ENCODE peak calls at places on chromosomes 4 and X, in five cellular contexts. L is MCF 10A; Q is glutamatergic neuron; K is activated CD8-positive, alpha-beta T cell treated with anti-CD3 and anti-CD28 coated beads for 36 hours; D is transverse colon. F is an unnamed sample.

GRCh38 chr4:6465985-6466384 is 6.4 kb downstream of the PPP2R2C start:
- DNase-seq in L (no peak), Q (no peak), K (no peak), D (no peak), F (no peak)

GRCh38 chr4:23789765-23790164 is 100.1 kb downstream of the PPARGC1A start:
- DNase-seq in L (peak; percentile 81), Q (no peak), K (no peak), D (no peak), F (no peak)

GRCh38 chr4:183444953-183445543 is 612 bp downstream of the CDKN2AIP start:
- DNase-seq in L (no peak), Q (peak; percentile 52), K (peak; percentile 58), D (peak; percentile 52), F (no peak)

GRCh38 chr4:119550857-119551532 is 77.6 kb downstream of the PDE5A start:
- DNase-seq in L (no peak), Q (peak; percentile 18), K (no peak), D (no peak), F (no peak)

GRCh38 chr4:167956676-167957075 is 135.7 kb upstream of the ANXA10 start:
- DNase-seq in L (no peak), Q (no peak), K (no peak), D (no peak), F (no peak)

GRCh38 chr4:7781361-7781760 is 158.3 kb downstream of the AFAP1 start:
- DNase-seq in L (no peak), Q (no peak), K (no peak), D (no peak), F (no peak)

GRCh38 chr4:8293131-8293975 is 23.8 kb downstream of the HTRA3 start:
- DNase-seq in L (no peak), Q (peak; percentile 5), K (no peak), D (no peak), F (no peak)

GRCh38 chrX:9569875-9570274 is 105.0 kb downstream of the TBL1X start:
- DNase-seq in L (no peak), Q (no peak), K (no peak), D (no peak), F (no peak)

GRCh38 chr4:8427761-8428287 is 12.7 kb downstream of the ACOX3 start:
- DNase-seq in L (peak; percentile 49), Q (no peak), K (peak; percentile 34), D (peak; percentile 17), F (peak; percentile 68)

GRCh38 chr4:87574996-87575395 is 33.3 kb upstream of the DSPP start:
- DNase-seq in L (peak; percentile 82), Q (no peak), K (no peak), D (no peak), F (no peak)

GRCh38 chr4:7466904-7467303 is 32.2 kb upstream of the PSAPL1 start:
- DNase-seq in L (no peak), Q (peak; percentile 8), K (no peak), D (no peak), F (no peak)

GRCh38 chrX:87941841-87942240 is 424.2 kb downstream of the KLHL4 start:
- DNase-seq in L (peak; percentile 45), Q (no peak), K (no peak), D (no peak), F (no peak)

GRCh38 chr4:1050486-1051213 is 39.2 kb downstream of the FGFRL1 start:
- DNase-seq in L (no peak), Q (no peak), K (no peak), D (peak; percentile 9), F (no peak)

GRCh38 chr4:132827522-132827921 is 321.6 kb upstream of the PCDH10 start:
- DNase-seq in L (no peak), Q (no peak), K (no peak), D (no peak), F (peak; percentile 2)

GRCh38 chrX:103554687-103555417 is 30.5 kb upstream of the TCEAL4 start:
- DNase-seq in L (no peak), Q (peak; percentile 70), K (peak; percentile 83), D (peak; percentile 24), F (peak; percentile 29)

GRCh38 chrX:123971963-123972362 is 10.5 kb downstream of the STAG2 start:
- DNase-seq in L (no peak), Q (no peak), K (no peak), D (no peak), F (no peak)

GRCh38 chr4:92163348-92163747 is 140.4 kb upstream of the GRID2 start:
- DNase-seq in L (peak; percentile 27), Q (no peak), K (no peak), D (no peak), F (no peak)

GRCh38 chrX:140733766-140734342 is 24.3 kb downstream of the LINC00632 start:
- DNase-seq in L (peak; percentile 75), Q (peak; percentile 16), K (no peak), D (no peak), F (peak; percentile 38)

GRCh38 chr4:133921280-133922195 is 280.1 kb downstream of the PABPC4L start:
- DNase-seq in L (peak; percentile 38), Q (no peak), K (no peak), D (no peak), F (no peak)

GRCh38 chr4:6750302-6751221 is 32.0 kb upstream of the KIAA0232 start:
- DNase-seq in L (no peak), Q (no peak), K (no peak), D (peak; percentile 69), F (no peak)

GRCh38 chrX:50704987-50705386 is 109.0 kb downstream of the SHROOM4 start:
- DNase-seq in L (no peak), Q (no peak), K (no peak), D (no peak), F (no peak)

GRCh38 chr4:55635282-55635681 is 816 bp downstream of the NMU start:
- DNase-seq in L (peak; percentile 27), Q (peak; percentile 16), K (peak; percentile 11), D (no peak), F (no peak)

GRCh38 chr4:79042079-79042674 is 102.9 kb upstream of the PAQR3 start:
- DNase-seq in L (peak; percentile 59), Q (no peak), K (no peak), D (no peak), F (peak; percentile 22)

GRCh38 chrX:71214604-71215334 is 8.3 kb upstream of the GJB1 start:
- DNase-seq in L (no peak), Q (no peak), K (no peak), D (peak; percentile 85), F (no peak)

GRCh38 chrX:56817179-56817578 is 88.1 kb downstream of the NBDY start:
- DNase-seq in L (no peak), Q (no peak), K (no peak), D (no peak), F (no peak)

GRCh38 chr4:180840142-180840541 is 1403.1 kb upstream of the TENM3 start:
- DNase-seq in L (no peak), Q (no peak), K (no peak), D (no peak), F (no peak)
- TF ChIP-seq CTCF in L (no peak), Q (no peak), K (no peak), D (no peak), F (peak; percentile 3)

DNA sequence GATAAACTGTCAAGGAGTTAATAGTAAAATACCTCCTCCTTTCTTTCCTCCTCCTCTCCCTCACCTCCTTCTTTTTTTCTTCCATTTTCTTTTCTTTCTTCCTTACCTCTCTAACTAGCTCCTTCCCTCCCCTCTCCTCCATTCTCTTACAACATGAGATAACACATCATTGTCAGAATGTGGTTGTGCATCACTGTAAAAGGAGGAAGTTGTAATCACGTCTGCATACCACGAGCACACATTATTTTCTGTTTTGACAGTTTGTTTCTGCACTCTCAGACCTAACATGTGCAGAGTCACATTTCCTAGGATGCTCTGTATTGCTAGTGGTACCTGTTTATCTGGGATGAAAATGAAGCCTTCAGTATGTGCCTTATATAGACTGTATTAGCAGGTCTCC is 9.1 kb downstream of the SLIT2 start:
- DNase-seq in L (no peak), Q (no peak), K (no peak), D (no peak), F (no peak)
- TF ChIP-seq CTCF in L (no peak), Q (no peak), K (no peak), D (no peak), F (no peak)

GRCh38 chrX:132612990-132613564 is 124.2 kb upstream of the MBNL3 start:
- DNase-seq in L (peak; percentile 54), Q (peak; percentile 55), K (peak; percentile 55), D (peak; percentile 27), F (peak; percentile 7)

GRCh38 chrX:132610536-132610935 is 121.7 kb upstream of the MBNL3 start:
- DNase-seq in L (no peak), Q (no peak), K (no peak), D (no peak), F (no peak)

GRCh38 chrX:132615396-132616131 is 126.7 kb upstream of the MBNL3 start:
- DNase-seq in L (peak; percentile 64), Q (peak; percentile 34), K (peak; percentile 62), D (peak; percentile 51), F (peak; percentile 10)

GRCh38 chrX:132613801-132614200 is 125.0 kb upstream of the MBNL3 start:
- DNase-seq in L (no peak), Q (no peak), K (no peak), D (no peak), F (no peak)

DNA sequence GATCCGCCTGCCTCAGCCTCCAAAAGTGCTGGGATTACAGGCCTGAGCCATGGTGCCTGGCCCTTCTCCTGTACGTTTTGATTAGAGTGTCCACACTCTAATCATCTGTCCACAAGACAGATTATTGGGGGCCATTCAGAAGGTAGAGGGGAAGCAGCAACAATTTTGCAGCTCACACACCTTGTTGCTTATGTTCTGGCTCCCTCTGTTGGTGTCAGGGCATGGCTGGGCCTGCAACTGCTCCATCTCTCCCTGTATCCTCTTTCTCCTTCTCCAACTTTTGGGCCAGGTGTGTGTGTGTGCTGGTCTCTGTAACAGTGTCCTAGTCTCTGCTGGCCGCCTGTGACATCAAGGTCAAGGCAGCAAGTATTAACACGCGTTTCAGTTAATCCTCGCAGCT is 125.5 kb upstream of the MBNL3 start:
- DNase-seq in L (peak; percentile 22), Q (no peak), K (no peak), D (no peak), F (no peak)
- TF ChIP-seq CTCF in L (no peak), Q (no peak), K (no peak), D (no peak), F (no peak)

DNA sequence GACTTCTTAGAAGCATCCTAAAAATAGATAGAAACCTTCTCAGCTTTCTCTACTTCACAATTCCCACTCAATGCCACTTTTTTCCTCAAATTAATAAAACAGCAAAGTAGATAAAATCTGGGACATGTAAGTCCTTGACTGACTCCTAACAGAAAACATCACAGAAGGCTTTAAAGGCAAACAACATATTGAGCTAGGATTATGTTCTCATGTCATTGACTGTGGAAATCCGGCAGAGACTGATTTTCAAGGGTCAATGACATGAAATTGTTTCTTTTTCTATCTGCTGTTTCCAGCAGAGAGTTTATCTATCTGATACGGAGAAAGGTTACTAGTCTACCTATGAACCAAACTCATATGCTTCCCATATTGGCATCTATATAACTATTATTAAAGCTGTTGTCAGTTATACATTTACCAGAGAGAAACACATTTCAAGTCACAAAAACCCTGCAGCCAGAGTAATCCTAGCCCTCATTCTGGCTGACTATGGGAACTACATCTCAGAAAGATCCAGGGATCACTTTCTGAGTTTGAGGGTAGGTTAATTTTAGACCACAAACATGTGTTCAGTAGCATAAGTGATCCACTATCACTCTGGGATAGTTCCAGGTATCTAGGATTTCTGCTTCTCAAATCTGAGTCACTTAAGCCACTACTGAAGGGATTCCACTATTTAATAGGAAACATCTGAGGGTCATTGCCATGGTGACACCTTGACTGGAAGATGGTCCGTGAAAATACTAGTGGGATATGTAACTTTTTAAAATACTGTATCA is 147.6 kb downstream of the PPP3CA start:
- DNase-seq in L (no peak), Q (no peak), K (no peak), D (no peak), F (no peak)
- TF ChIP-seq CTCF in L (no peak), Q (no peak), K (no peak), D (no peak), F (no peak)